ENCODE peak calls at places on chromosomes 11 and 22, in five cellular contexts. A is posterior vena cava; S is fibroblast of villous mesenchyme; Y is stimulated activated CD4-positive, alpha-beta T cell treated with anti-CD3 and anti-CD28 coated beads, Interleukin-2, amount 100 ng/mL, for 48 hours; J is AG04449. P is an unnamed sample.

GRCh38 chr11:70142171-70142875 is 60.8 kb upstream of the FADD start:
- DNase-seq in Y (no peak), J (no peak), S (no peak), A (no peak), P (no peak)

GRCh38 chr11:68806931-68807844 is 34.5 kb downstream of the CPT1A start:
- DNase-seq in J (peak), A (no peak), S (peak), Y (no peak), P (peak)

GRCh38 chr11:14821031-14821430 is 71.0 kb downstream of the CYP2R1 start:
- DNase-seq in J (no peak), S (no peak), Y (no peak), A (no peak), P (no peak)

GRCh38 chr22:17780116-17780740 is 6.0 kb upstream of the BID start:
- DNase-seq in Y (no peak), J (no peak), A (no peak), S (no peak), P (no peak)

GRCh38 chr11:2525941-2526807 is 81.4 kb downstream of the KCNQ1 start:
- DNase-seq in J (no peak), Y (no peak), A (peak), S (no peak), P (no peak)

GRCh38 chr11:74717211-74717997 is 13.8 kb downstream of the CHRDL2 start:
- DNase-seq in Y (no peak), S (no peak), J (no peak), A (no peak), P (no peak)

GRCh38 chr11:64960719-64961118 is 11.2 kb downstream of the MAJIN start:
- DNase-seq in S (peak), A (no peak), Y (no peak), J (no peak), P (no peak)

GRCh38 chr11:1522081-1522424 is 35.5 kb upstream of the MOB2 start:
- DNase-seq in Y (no peak), J (no peak), S (no peak), A (no peak), P (no peak)

GRCh38 chr22:27512283-27512761 is 289.2 kb downstream of the MN1 start:
- DNase-seq in S (peak), Y (no peak), J (peak), A (peak), P (peak)

GRCh38 chr11:44623321-44623715 is 57.9 kb downstream of the CD82 start:
- DNase-seq in J (no peak), S (no peak), Y (no peak), A (peak), P (no peak)

GRCh38 chr22:31618057-31618456 is 44.0 kb downstream of the PISD start:
- DNase-seq in Y (no peak), S (no peak), J (no peak), A (no peak), P (no peak)

GRCh38 chr11:3021125-3021524 is 29.0 kb upstream of the NAP1L4 start:
- DNase-seq in S (no peak), Y (no peak), J (no peak), A (no peak), P (peak)

GRCh38 chr22:24134090-24134846 is 47.0 kb upstream of the SUSD2 start:
- DNase-seq in A (peak), J (no peak), Y (no peak), S (no peak), P (no peak)

GRCh38 chr11:76658231-76658630 is 12.3 kb downstream of the LRRC32 start:
- DNase-seq in S (no peak), Y (no peak), J (no peak), A (peak), P (no peak)

GRCh38 chr11:134911514-134912180 is 499.6 kb upstream of the B3GAT1 start:
- DNase-seq in A (no peak), J (no peak), S (no peak), Y (no peak), P (no peak)

GRCh38 chr22:25942989-25943411 is 201.0 kb downstream of the MYO18B start:
- DNase-seq in A (no peak), S (no peak), J (no peak), Y (no peak), P (no peak)

GRCh38 chr22:37306494-37306829 is 24.2 kb downstream of the CYTH4 start:
- DNase-seq in J (no peak), Y (no peak), S (no peak), A (no peak), P (no peak)

GRCh38 chr11:67366546-67366945 is 6.9 kb downstream of the CLCF1 start:
- DNase-seq in S (peak), A (no peak), Y (no peak), J (no peak), P (no peak)

GRCh38 chr22:36659762-36660509 is 43.6 kb downstream of the CACNG2 start:
- DNase-seq in Y (peak), S (peak), J (peak), A (peak), P (peak)

GRCh38 chr11:29333993-29334780 is 682.6 kb downstream of the KCNA4 start:
- DNase-seq in J (no peak), Y (no peak), A (no peak), S (peak), P (peak)

GRCh38 chr11:9990221-9990973 is 303.6 kb downstream of the SBF2 start:
- DNase-seq in Y (no peak), A (no peak), S (peak), J (no peak), P (peak)

GRCh38 chr11:126391286-126391954 is 35.9 kb downstream of the ST3GAL4 start:
- DNase-seq in A (peak), J (no peak), S (no peak), Y (no peak), P (no peak)

GRCh38 chr22:30420401-30421178 is 5.0 kb upstream of the MTFP1 start:
- DNase-seq in J (peak), A (no peak), S (peak), Y (no peak), P (peak)

GRCh38 chr22:19061471-19062138 is 60.6 kb downstream of the DGCR2 start:
- DNase-seq in S (no peak), J (no peak), A (no peak), Y (no peak), P (no peak)

GRCh38 chr22:25602924-25603323 is 38.4 kb downstream of the GRK3 start:
- DNase-seq in Y (no peak), A (no peak), J (no peak), S (no peak), P (no peak)

GRCh38 chr22:28801845-28802594 is 1.7 kb upstream of the XBP1 start:
- DNase-seq in A (no peak), Y (no peak), S (peak), J (no peak), P (no peak)

GRCh38 chr11:116697011-116697410 is 75.8 kb downstream of the BUD13 start:
- DNase-seq in S (no peak), J (no peak), A (no peak), Y (no peak), P (no peak)

GRCh38 chr11:47189100-47189834 is 3.0 kb upstream of the PACSIN3 start:
- DNase-seq in Y (no peak), J (peak), A (no peak), S (peak), P (peak)

GRCh38 chr22:46547883-46548244 is 10.4 kb upstream of the CELSR1 start:
- DNase-seq in A (peak), Y (no peak), S (peak), J (peak), P (peak)

GRCh38 chr11:56659755-56660154 is 3.7 kb upstream of the OR5AR1 start:
- DNase-seq in Y (no peak), A (no peak), J (no peak), S (no peak), P (no peak)

GRCh38 chr11:109033627-109034340 is 368.9 kb downstream of the DDX10 start:
- DNase-seq in S (peak), A (no peak), Y (no peak), J (peak), P (no peak)

GRCh38 chr22:36385491-36386350 is 2.0 kb downstream of the MYH9 start:
- DNase-seq in J (no peak), S (no peak), A (no peak), Y (peak), P (peak)

GRCh38 chr11:57349491-57350274 is 11.5 kb downstream of the P2RX3 start:
- DNase-seq in A (peak), J (no peak), Y (peak), S (peak), P (peak)

GRCh38 chr11:128948583-128948982 is 5.9 kb upstream of the TP53AIP1 start:
- DNase-seq in Y (no peak), A (peak), S (peak), J (no peak), P (no peak)